ENCODE peak calls at places on chromosome 19, in four cellular contexts. C is T-helper 1 cell; B is effector memory CD4-positive, alpha-beta T cell; J is pons. H is an unnamed sample.

GRCh38 chr19:42197375-42197817 is 20.1 kb downstream of the DEDD2 start:
- DNase-seq in C (no peak), B (no peak), J (no peak), H (no peak)

GRCh38 chr19:19661675-19662251 is 1.7 kb downstream of the ATP13A1 start:
- DNase-seq in C (no peak), B (peak), J (peak), H (no peak)

GRCh38 chr19:34555447-34555846 is 73.9 kb downstream of the WTIP start:
- DNase-seq in C (no peak), B (no peak), J (no peak), H (peak)

GRCh38 chr19:56053596-56053995 is 67.0 kb downstream of the NLRP5 start:
- DNase-seq in C (no peak), B (no peak), J (no peak), H (no peak)

GRCh38 chr19:29672933-29673336 is 7.7 kb downstream of the PLEKHF1 start:
- DNase-seq in C (peak), B (peak), J (no peak), H (no peak)

GRCh38 chr19:57099199-57099661 is 20.6 kb upstream of the USP29 start:
- DNase-seq in C (peak), B (peak), J (peak), H (peak)

GRCh38 chr19:1567116-1567847 is 843 bp downstream of the MEX3D start:
- DNase-seq in C (no peak), B (no peak), J (no peak), H (no peak)

GRCh38 chr19:35341565-35342225 is 6.0 kb upstream of the FFAR1 start:
- DNase-seq in C (no peak), B (no peak), J (no peak), H (no peak)

GRCh38 chr19:52897149-52897935 is at the start of gene ZNF320:
- DNase-seq in C (peak), B (peak), J (peak), H (peak)

GRCh38 chr19:4208385-4209094 is 20.8 kb upstream of the EBI3 start:
- DNase-seq in C (no peak), B (no peak), J (no peak), H (no peak)

GRCh38 chr19:54096642-54097106 is 3.9 kb downstream of the OSCAR start:
- DNase-seq in C (no peak), B (no peak), J (peak), H (no peak)

GRCh38 chr19:46082728-46083050 is 41.8 kb downstream of the IGFL3 start:
- DNase-seq in C (no peak), B (no peak), J (no peak), H (no peak)

GRCh38 chr19:38849746-38850230 is at the start of gene HNRNPL:
- DNase-seq in C (peak), B (peak), J (no peak), H (no peak)

GRCh38 chr19:44752816-44753618 is 4.5 kb downstream of the BCL3 start:
- DNase-seq in C (peak), B (peak), J (peak), H (no peak)

GRCh38 chr19:41997851-41998229 is 3.8 kb upstream of the ATP1A3 start:
- DNase-seq in C (no peak), B (no peak), J (no peak), H (peak)